ENCODE peak calls at places on chromosomes 12 and 14, in four cellular contexts. S is H9, G is fibroblast of lung, B is IMR-90. H is an unnamed sample.

GRCh38 chr12:69284131-69284530 is 44.8 kb downstream of the CPSF6 start:
- DNase-seq in S (peak), G (peak), B (peak), H (peak)

GRCh38 chr12:16323638-16324037 is 23.8 kb upstream of the MGST1 start:
- DNase-seq in S (no peak), G (no peak), B (no peak), H (peak)

GRCh38 chr14:31926123-31926522 is 151.0 kb upstream of the ARHGAP5 start:
- DNase-seq in S (no peak), G (peak), B (peak), H (peak)

GRCh38 chr12:2555487-2556082 is 239.2 kb upstream of the FKBP4 start:
- DNase-seq in S (peak), G (no peak), B (no peak), H (no peak)

GRCh38 chr14:28676481-28676880 is 90.1 kb upstream of the FOXG1 start:
- DNase-seq in S (no peak), G (peak), B (peak), H (no peak)

GRCh38 chr14:53591816-53592215 is 364.8 kb downstream of the BMP4 start:
- DNase-seq in S (no peak), G (no peak), B (peak), H (no peak)

GRCh38 chr12:68175566-68176033 is 16.1 kb upstream of the IFNG start:
- DNase-seq in S (no peak), G (no peak), B (no peak), H (no peak)

GRCh38 chr14:94581127-94581999 is at the start of gene SERPINA5:
- DNase-seq in S (peak), G (no peak), B (no peak), H (peak)

GRCh38 chr12:119959435-119959834 is 29.6 kb upstream of the BICDL1 start:
- DNase-seq in S (no peak), G (no peak), B (no peak), H (no peak)

GRCh38 chr12:119964876-119965275 is 24.2 kb upstream of the BICDL1 start:
- DNase-seq in S (no peak), G (no peak), B (no peak), H (no peak)

GRCh38 chr12:119964123-119964522 is 24.9 kb upstream of the BICDL1 start:
- DNase-seq in S (no peak), G (no peak), B (no peak), H (no peak)
- H3K4me2 ChIP-seq in S (no peak), G (no peak), B (no peak), H (no peak)

DNA sequence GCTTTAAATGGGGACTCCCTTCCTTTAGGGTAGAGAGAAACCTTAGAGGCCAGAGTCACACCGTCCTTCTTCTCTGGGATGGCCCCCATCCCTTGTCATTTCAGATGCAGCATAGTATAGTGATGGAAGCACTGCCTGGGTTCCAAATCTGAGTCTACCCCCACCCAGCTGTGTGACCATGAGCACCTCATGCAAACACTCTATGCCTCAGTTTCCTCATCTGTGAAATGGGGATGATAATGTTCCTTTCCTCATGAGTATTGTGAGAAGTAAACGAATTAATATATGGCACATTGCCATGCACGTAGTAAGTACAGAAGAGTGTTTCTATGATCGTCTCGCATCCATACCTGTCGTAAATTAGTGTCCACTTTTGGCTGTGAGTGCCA is 241.9 kb downstream of the SLC41A2 start:
- DNase-seq in S (no peak), G (no peak), B (no peak), H (no peak)
- H3K4me2 ChIP-seq in S (no peak), G (no peak), B (no peak), H (no peak)

DNA sequence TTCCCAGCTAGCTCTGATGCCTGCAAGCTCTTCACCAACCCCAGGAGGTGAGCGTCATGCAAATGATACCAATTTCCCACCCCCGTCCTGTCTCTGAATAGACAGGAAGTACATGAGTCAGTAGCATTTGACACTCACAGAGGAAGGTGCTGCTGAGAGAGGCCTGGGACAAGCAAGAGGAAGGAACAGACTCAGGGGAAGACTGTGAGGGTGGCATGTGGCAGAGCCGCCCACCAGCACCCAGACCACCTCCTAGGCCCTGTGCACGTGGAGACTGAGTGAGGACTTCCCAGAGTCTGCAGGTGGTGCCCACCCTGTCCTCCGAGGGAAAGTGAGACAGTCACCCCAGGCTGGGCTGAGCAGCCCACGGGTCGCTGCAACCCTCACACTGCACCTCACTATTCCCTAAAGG is 199.5 kb upstream of the SFSWAP start:
- DNase-seq in S (peak), G (no peak), B (no peak), H (no peak)
- H3K4me2 ChIP-seq in S (no peak), G (no peak), B (no peak), H (no peak)

GRCh38 chr12:45204757-45205156 is 11.1 kb upstream of the ANO6 start:
- DNase-seq in S (no peak), G (no peak), B (no peak), H (no peak)

GRCh38 chr12:45203767-45204166 is 12.1 kb upstream of the ANO6 start:
- DNase-seq in S (no peak), G (no peak), B (no peak), H (no peak)

GRCh38 chr12:45205165-45205825 is 10.6 kb upstream of the ANO6 start:
- DNase-seq in S (no peak), G (no peak), B (no peak), H (no peak)

GRCh38 chr12:45200497-45201043 is 15.3 kb upstream of the ANO6 start:
- DNase-seq in S (no peak), G (peak), B (peak), H (no peak)
- H3K4me2 ChIP-seq in S (no peak), G (no peak), B (peak), H (peak)

DNA sequence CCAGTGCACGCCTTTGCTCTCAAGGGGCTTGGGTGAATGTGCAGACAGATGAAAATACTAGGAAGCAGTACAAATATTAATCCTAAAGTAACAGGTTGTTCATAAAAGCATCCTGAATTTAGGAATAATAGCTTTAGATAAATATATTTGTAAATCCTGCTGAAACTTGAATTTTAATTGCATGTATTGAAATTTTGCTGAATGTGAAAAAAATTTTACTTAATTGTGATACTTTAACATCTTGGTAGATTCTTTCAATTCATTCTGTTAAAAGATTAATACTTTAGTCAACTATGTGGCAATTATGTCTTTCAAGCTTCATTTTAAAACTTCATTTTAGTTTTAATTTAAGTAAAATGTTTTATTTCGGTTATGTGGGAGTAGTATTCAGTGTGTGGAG is 5.5 kb downstream of the SLC38A6 start:
- DNase-seq in S (no peak), G (no peak), B (no peak), H (peak)
- H3K4me2 ChIP-seq in S (no peak), G (no peak), B (no peak), H (no peak)